ENCODE peak calls at places on chromosomes 11 and 22, in ten cellular contexts. W is lower lobe of right lung, K is A549, O is tibial nerve, V is heart right ventricle, Q is cardiac muscle cell, U is osteoblast, G is ovary, E is left ventricle myocardium inferior, F is BE2C. L is an unnamed sample. For H3K4me1, the result is how much of the 10 kb centered on the place peaks cover.

GRCh38 chr11:47797633-47798032 is 30.5 kb upstream of the FNBP4 start:
- DNase-seq in W (no peak), K (no peak), O (no peak), V (no peak), Q (peak), U (peak), G (no peak), E (no peak), F (no peak), L (no peak)

GRCh38 chr22:46033256-46034200 is 56.6 kb upstream of the WNT7B start:
- DNase-seq in W (no peak), K (no peak), O (no peak), V (no peak), Q (no peak), U (peak), G (peak), E (no peak), F (no peak), L (no peak)

GRCh38 chr11:44308923-44309482 is 936 bp downstream of the ALX4 start:
- DNase-seq in W (no peak), K (no peak), O (no peak), V (no peak), Q (peak), U (peak), G (no peak), E (no peak), F (no peak), L (no peak)

GRCh38 chr22:35860837-35861236 is 143.2 kb downstream of the APOL5 start:
- DNase-seq in W (no peak), K (no peak), O (no peak), V (no peak), Q (no peak), U (no peak), G (no peak), E (no peak), F (no peak), L (no peak)

GRCh38 chr11:31875861-31876625 is 64.9 kb upstream of the PAX6 start:
- DNase-seq in W (no peak), K (no peak), O (no peak), V (no peak), Q (no peak), U (no peak), G (no peak), E (no peak), F (no peak), L (no peak)

GRCh38 chr22:20241579-20242392 is 26.3 kb downstream of the RTN4R start:
- DNase-seq in W (no peak), K (no peak), O (no peak), V (no peak), Q (no peak), U (no peak), G (no peak), E (no peak), F (no peak), L (no peak)

GRCh38 chr11:2139691-2140337 is 625 bp upstream of the IGF2 start:
- DNase-seq in W (no peak), K (no peak), O (no peak), V (peak), Q (no peak), U (no peak), G (no peak), E (no peak), F (peak), L (no peak)

GRCh38 chr11:59283311-59283710 is 70.6 kb upstream of the MPEG1 start:
- DNase-seq in W (no peak), K (no peak), O (no peak), V (no peak), Q (no peak), U (no peak), G (no peak), E (no peak), F (no peak), L (no peak)

GRCh38 chr11:46378811-46379482 is 2.5 kb upstream of the MDK start:
- DNase-seq in W (no peak), K (no peak), O (no peak), V (peak), Q (no peak), U (no peak), G (no peak), E (no peak), F (no peak), L (no peak)

GRCh38 chr11:45097721-45098493 is 48.5 kb upstream of the PRDM11 start:
- DNase-seq in W (no peak), K (peak), O (no peak), V (peak), Q (peak), U (no peak), G (peak), E (no peak), F (no peak), L (no peak)

GRCh38 chr11:103396237-103396636 is 287.0 kb downstream of the DYNC2H1 start:
- DNase-seq in W (no peak), K (no peak), O (no peak), V (no peak), Q (no peak), U (no peak), G (no peak), E (no peak), F (no peak), L (no peak)

GRCh38 chr22:20237480-20238440 is 30.4 kb downstream of the RTN4R start:
- DNase-seq in W (no peak), K (no peak), O (no peak), V (no peak), Q (no peak), U (no peak), G (peak), E (no peak), F (peak), L (no peak)

GRCh38 chr11:94128171-94128745 is 383 bp upstream of the PANX1 start:
- DNase-seq in W (peak), K (no peak), O (no peak), V (peak), Q (no peak), U (no peak), G (no peak), E (no peak), F (peak), L (no peak)

GRCh38 chr11:98307827-98308491 is 712.8 kb upstream of the CNTN5 start:
- DNase-seq in W (no peak), K (no peak), O (no peak), V (no peak), Q (peak), U (no peak), G (no peak), E (no peak), F (no peak), L (no peak)

GRCh38 chr22:47372111-47372581 is 609.7 kb downstream of the TBC1D22A start:
- DNase-seq in W (peak), K (no peak), O (no peak), V (no peak), Q (no peak), U (peak), G (no peak), E (no peak), F (no peak), L (no peak)

GRCh38 chr11:78030429-78031325 is 7.6 kb upstream of the KCTD14 start:
- DNase-seq in W (peak), K (peak), O (no peak), V (peak), Q (peak), U (peak), G (peak), E (peak), F (peak), L (no peak)

GRCh38 chr11:110176366-110177056 is 83.3 kb downstream of the ZC3H12C start:
- DNase-seq in W (no peak), K (no peak), O (no peak), V (no peak), Q (peak), U (peak), G (no peak), E (no peak), F (no peak), L (no peak)

GRCh38 chr11:72228229-72228843 is 3.8 kb downstream of the INPPL1 start:
- DNase-seq in W (no peak), K (no peak), O (no peak), V (no peak), Q (no peak), U (peak), G (peak), E (no peak), F (peak), L (no peak)

GRCh38 chr22:37623075-37624016 is 14.7 kb downstream of the GGA1 start:
- DNase-seq in W (peak), K (peak), O (no peak), V (peak), Q (peak), U (peak), G (peak), E (peak), F (peak), L (no peak)

GRCh38 chr11:1048375-1049070 is 12.0 kb upstream of the MUC6 start:
- DNase-seq in W (no peak), K (no peak), O (no peak), V (no peak), Q (no peak), U (peak), G (no peak), E (no peak), F (peak), L (no peak)

GRCh38 chr11:110376711-110377324 is 52.9 kb upstream of the FDX1 start:
- DNase-seq in W (peak), K (peak), O (peak), V (peak), Q (peak), U (peak), G (peak), E (peak), F (peak), L (peak)

GRCh38 chr11:72821920-72822799 is 7.9 kb downstream of the ATG16L2 start:
- DNase-seq in W (peak), K (peak), O (peak), V (peak), Q (peak), U (peak), G (peak), E (peak), F (peak), L (no peak)

GRCh38 chr11:60912223-60912850 is 1.6 kb upstream of the TMEM109 start:
- DNase-seq in W (no peak), K (no peak), O (no peak), V (no peak), Q (no peak), U (no peak), G (no peak), E (no peak), F (no peak), L (no peak)

GRCh38 chr11:22467741-22468140 is 129.6 kb downstream of the SLC17A6 start:
- DNase-seq in W (no peak), K (no peak), O (no peak), V (no peak), Q (no peak), U (no peak), G (no peak), E (no peak), F (no peak), L (no peak)

GRCh38 chr22:36486619-36487384 is 5.4 kb upstream of the TXN2 start:
- DNase-seq in W (no peak), K (peak), O (no peak), V (no peak), Q (peak), U (peak), G (no peak), E (no peak), F (peak), L (no peak)

GRCh38 chr22:23181763-23182288 is 1.5 kb downstream of the BCR start:
- DNase-seq in W (no peak), K (no peak), O (no peak), V (no peak), Q (no peak), U (peak), G (no peak), E (no peak), F (no peak), L (no peak)

GRCh38 chr22:17307566-17307965 is 61.7 kb upstream of the CECR2 start:
- DNase-seq in W (no peak), K (no peak), O (no peak), V (no peak), Q (no peak), U (no peak), G (no peak), E (no peak), F (no peak), L (no peak)

GRCh38 chr22:50256936-50257440 is 4.5 kb downstream of the MAPK12 start:
- DNase-seq in W (no peak), K (no peak), O (no peak), V (no peak), Q (no peak), U (no peak), G (no peak), E (no peak), F (no peak), L (no peak)

GRCh38 chr22:48084041-48084748 is 1321.7 kb downstream of the TBC1D22A start:
- DNase-seq in W (no peak), K (no peak), O (no peak), V (no peak), Q (no peak), U (no peak), G (no peak), E (no peak), F (no peak), L (no peak)

GRCh38 chr11:60263434-60263833 is 17.0 kb upstream of the MS4A4A start:
- DNase-seq in W (no peak), K (no peak), O (no peak), V (no peak), Q (no peak), U (no peak), G (no peak), E (no peak), F (no peak), L (no peak)

GRCh38 chr11:34309970-34310369 is 47.8 kb downstream of the ABTB2 start:
- DNase-seq in W (no peak), K (no peak), O (no peak), V (no peak), Q (no peak), U (peak), G (no peak), E (no peak), F (no peak), L (no peak)

GRCh38 chr11:130636672-130637463 is 188.4 kb downstream of the ADAMTS15 start:
- DNase-seq in W (no peak), K (peak), O (no peak), V (no peak), Q (peak), U (peak), G (no peak), E (no peak), F (no peak), L (no peak)

DNA sequence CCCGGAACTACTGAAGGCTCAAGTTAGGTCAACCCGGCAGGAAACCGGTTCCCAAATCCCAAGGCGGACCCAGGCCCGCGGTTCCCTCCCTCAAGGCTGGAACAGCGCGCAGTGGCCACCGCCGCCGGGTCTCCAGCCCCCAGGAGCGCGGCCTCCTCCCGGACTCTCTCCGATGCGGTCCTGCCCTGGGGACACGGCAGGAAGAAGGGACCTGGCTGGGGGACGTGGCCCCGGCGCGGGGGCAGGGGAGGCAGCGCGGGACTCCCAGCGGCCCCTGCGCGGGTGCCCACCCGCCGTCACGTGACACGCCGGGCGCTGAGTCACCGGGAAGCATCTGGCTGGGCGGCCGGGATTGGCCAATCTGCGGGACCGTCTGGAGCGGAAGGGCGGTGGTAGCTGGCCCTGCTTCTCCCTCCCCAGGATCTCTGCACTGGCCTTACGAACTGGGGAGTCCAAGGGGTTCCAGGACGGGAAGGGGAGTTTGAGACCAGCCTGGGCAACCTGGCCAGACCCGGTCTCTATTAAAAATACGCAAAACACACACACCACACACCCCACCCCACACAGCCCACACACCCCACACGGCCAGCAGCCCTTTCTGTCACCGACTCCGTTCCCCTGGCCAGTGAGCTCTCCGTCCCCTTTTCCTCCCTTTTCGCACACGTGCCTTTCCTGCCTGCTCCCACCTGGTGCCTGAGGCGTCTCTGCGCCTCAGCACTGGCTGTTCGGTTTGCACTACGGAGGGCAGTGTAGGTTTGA is 21.4 kb upstream of the MALAT1 start:
- DNase-seq in W (peak), K (peak), O (peak), V (peak), Q (peak), U (peak), G (peak), E (peak), F (peak), L (peak)
- H3K4me1 ChIP-seq in W (half or more), K (half or more), O (under half), V (under half), Q (under half), U (half or more), G (under half), E (half or more), F (under half), L (under half)

DNA sequence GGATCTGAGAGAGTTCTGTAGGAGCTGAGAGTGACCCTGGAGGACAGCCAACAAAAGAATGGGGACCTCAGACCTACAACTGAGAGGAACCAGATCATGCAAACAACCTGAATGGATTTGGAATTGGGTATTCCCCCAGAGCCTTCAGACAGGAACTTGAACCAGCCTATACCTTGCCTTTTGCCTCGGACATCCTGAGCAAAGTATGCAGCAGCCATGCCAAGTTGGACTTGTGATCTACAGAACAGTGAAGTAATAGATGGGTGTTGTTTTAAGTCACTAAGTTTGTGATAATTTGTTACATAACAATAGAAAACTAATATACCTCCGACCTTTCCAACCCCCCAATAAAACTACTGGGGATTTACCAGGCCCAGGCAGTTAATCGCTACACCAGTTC is 1.9 kb upstream of the RASSF10 start:
- DNase-seq in W (no peak), K (no peak), O (no peak), V (no peak), Q (no peak), U (no peak), G (no peak), E (no peak), F (no peak), L (no peak)
- TF ChIP-seq CTCF in W (no peak), K (no peak), O (no peak), V (no peak), Q (no peak), U (no peak), G (no peak), E (no peak), F (no peak), L (no peak)

GRCh38 chr11:67429038-67429668 is 859 bp downstream of the RPS6KB2 start:
- DNase-seq in W (no peak), K (no peak), O (no peak), V (no peak), Q (no peak), U (no peak), G (no peak), E (no peak), F (no peak), L (no peak)

GRCh38 chr11:67431346-67432249 is 3.3 kb downstream of the RPS6KB2 start:
- DNase-seq in W (no peak), K (no peak), O (no peak), V (no peak), Q (no peak), U (no peak), G (no peak), E (no peak), F (no peak), L (no peak)

GRCh38 chr11:67428052-67429001 is at the start of gene RPS6KB2:
- DNase-seq in W (peak), K (peak), O (peak), V (peak), Q (peak), U (peak), G (peak), E (peak), F (peak), L (peak)

GRCh38 chr11:67432655-67433349 is 4.5 kb downstream of the RPS6KB2 start:
- DNase-seq in W (no peak), K (no peak), O (no peak), V (no peak), Q (no peak), U (no peak), G (no peak), E (no peak), F (no peak), L (no peak)

DNA sequence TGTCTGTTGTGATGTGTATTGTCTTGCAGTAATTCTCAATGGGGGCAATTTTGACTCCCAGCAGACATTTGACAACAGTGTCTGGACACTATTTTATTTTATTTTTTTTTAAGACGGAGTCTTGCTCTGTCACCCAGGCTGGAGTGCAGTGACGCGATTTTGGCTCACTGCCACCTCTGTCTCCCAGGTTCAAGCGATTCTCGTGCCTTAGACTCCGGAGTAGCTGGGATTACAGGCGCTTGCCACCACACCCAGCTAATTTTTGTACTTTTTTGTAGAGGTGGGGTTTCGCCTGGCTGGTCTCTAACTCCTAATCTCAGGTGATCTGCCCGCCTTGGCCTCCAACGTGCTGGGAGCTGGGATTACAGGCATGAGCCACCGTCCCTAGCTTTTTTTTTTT is 1.4 kb downstream of the RPS6KB2 start:
- DNase-seq in W (no peak), K (no peak), O (no peak), V (no peak), Q (no peak), U (no peak), G (no peak), E (no peak), F (no peak), L (no peak)
- H3K4me3 ChIP-seq in W (peak), K (no peak), O (peak), V (peak), Q (no peak), U (no peak), G (no peak), E (peak), F (no peak), L (no peak)

DNA sequence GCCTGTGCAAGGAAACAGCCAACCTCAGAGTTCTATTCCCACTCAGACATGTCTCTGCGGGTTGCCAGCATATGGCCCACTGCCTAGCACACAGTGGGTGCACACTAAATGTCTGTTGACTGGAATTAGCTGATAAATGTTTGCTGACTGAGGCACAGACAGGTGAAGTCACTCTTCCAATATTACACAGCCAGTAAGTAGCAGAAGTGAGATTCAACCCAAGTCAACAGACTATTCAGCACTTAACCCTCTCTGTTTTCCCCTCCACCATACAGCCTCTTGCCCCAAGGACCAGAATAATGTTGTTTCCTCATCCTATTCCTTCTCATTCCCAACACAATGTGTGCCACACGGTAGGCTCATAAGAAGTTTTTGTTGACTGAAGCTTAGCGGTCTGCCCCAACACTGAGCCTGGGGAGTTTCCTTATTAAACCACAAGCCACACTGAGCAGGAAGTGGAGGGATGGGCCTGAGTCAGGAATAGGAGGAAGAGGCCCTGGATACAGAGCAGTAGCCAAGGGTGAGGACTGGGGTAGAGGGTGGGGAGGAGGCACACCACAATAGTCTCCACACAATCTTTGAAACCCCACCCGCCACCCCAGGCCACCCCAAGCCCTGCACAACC is 15.7 kb upstream of the IL10RA start:
- DNase-seq in W (no peak), K (no peak), O (no peak), V (no peak), Q (peak), U (no peak), G (no peak), E (no peak), F (no peak), L (no peak)
- H3K4me1 ChIP-seq in W (under half), K (under half), O (under half), V (under half), Q (under half), U (under half), G (under half), E (under half), F (under half), L (under half)

GRCh38 chr11:114257621-114258558 is 38.3 kb upstream of the NNMT start:
- DNase-seq in W (peak), K (no peak), O (peak), V (peak), Q (peak), U (peak), G (peak), E (peak), F (peak), L (no peak)
- TF ChIP-seq CTCF in W (peak), K (no peak), O (peak), V (peak), Q (peak), U (peak), G (peak), E (peak), F (peak), L (peak)